ENCODE peak calls at places on chromosomes 5 and 9, in six cellular contexts. One of them, this sample, is unnamed.

GRCh38 chr5:158482201-158482600 is 617.5 kb downstream of the EBF1 start:
- DNase-seq in MCF 10A: no peak
- DNase-seq in AG04449: no peak
- DNase-seq in heart right ventricle: no peak
- DNase-seq in lower leg skin: no peak
- DNase-seq in thoracic aorta: no peak
- DNase-seq in this sample: no peak

GRCh38 chr9:128145951-128146351 is 3.3 kb upstream of the LCN2 start:
- DNase-seq in MCF 10A: no peak
- DNase-seq in AG04449: no peak
- DNase-seq in heart right ventricle: no peak
- DNase-seq in lower leg skin: no peak
- DNase-seq in thoracic aorta: no peak
- DNase-seq in this sample: no peak

GRCh38 chr5:142644640-142645361 is 41.1 kb downstream of the FGF1 start:
- DNase-seq in MCF 10A: peak
- DNase-seq in AG04449: peak
- DNase-seq in heart right ventricle: peak
- DNase-seq in lower leg skin: no peak
- DNase-seq in thoracic aorta: peak
- DNase-seq in this sample: no peak

GRCh38 chr5:158483202-158483870 is 616.4 kb downstream of the EBF1 start:
- DNase-seq in MCF 10A: no peak
- DNase-seq in AG04449: no peak
- DNase-seq in heart right ventricle: no peak
- DNase-seq in lower leg skin: no peak
- DNase-seq in thoracic aorta: no peak
- DNase-seq in this sample: no peak

GRCh38 chr5:166018716-166019115 is 2272.7 kb upstream of the WWC1 start:
- DNase-seq in MCF 10A: no peak
- DNase-seq in AG04449: no peak
- DNase-seq in heart right ventricle: no peak
- DNase-seq in lower leg skin: no peak
- DNase-seq in thoracic aorta: no peak
- DNase-seq in this sample: no peak

GRCh38 chr9:76926324-76926731 is 20.4 kb upstream of the PRUNE2 start:
- DNase-seq in MCF 10A: peak
- DNase-seq in AG04449: peak
- DNase-seq in heart right ventricle: no peak
- DNase-seq in lower leg skin: no peak
- DNase-seq in thoracic aorta: peak
- DNase-seq in this sample: no peak

GRCh38 chr9:114281421-114282103 is 41.3 kb upstream of the ORM1 start:
- DNase-seq in MCF 10A: no peak
- DNase-seq in AG04449: peak
- DNase-seq in heart right ventricle: peak
- DNase-seq in lower leg skin: no peak
- DNase-seq in thoracic aorta: no peak
- DNase-seq in this sample: no peak

GRCh38 chr9:33186457-33187168 is 19.5 kb upstream of the B4GALT1 start:
- DNase-seq in MCF 10A: peak
- DNase-seq in AG04449: no peak
- DNase-seq in heart right ventricle: peak
- DNase-seq in lower leg skin: peak
- DNase-seq in thoracic aorta: no peak
- DNase-seq in this sample: no peak

GRCh38 chr9:4743131-4743875 is 2.3 kb upstream of the AK3 start:
- DNase-seq in MCF 10A: peak
- DNase-seq in AG04449: no peak
- DNase-seq in heart right ventricle: peak
- DNase-seq in lower leg skin: no peak
- DNase-seq in thoracic aorta: no peak
- DNase-seq in this sample: no peak

GRCh38 chr5:73388371-73388684 is 60.2 kb downstream of the FOXD1 start:
- DNase-seq in MCF 10A: no peak
- DNase-seq in AG04449: no peak
- DNase-seq in heart right ventricle: no peak
- DNase-seq in lower leg skin: no peak
- DNase-seq in thoracic aorta: no peak
- DNase-seq in this sample: no peak

GRCh38 chr5:54758038-54758437 is 227.4 kb downstream of the ESM1 start:
- DNase-seq in MCF 10A: peak
- DNase-seq in AG04449: peak
- DNase-seq in heart right ventricle: no peak
- DNase-seq in lower leg skin: no peak
- DNase-seq in thoracic aorta: no peak
- DNase-seq in this sample: no peak
- TF ChIP-seq CTCF in MCF 10A: no peak
- TF ChIP-seq CTCF in AG04449: no peak
- TF ChIP-seq CTCF in heart right ventricle: no peak
- TF ChIP-seq CTCF in lower leg skin: no peak
- TF ChIP-seq CTCF in thoracic aorta: no peak
- TF ChIP-seq CTCF in this sample: no peak

GRCh38 chr5:14872070-14872989 is 752 bp upstream of the ANKH start:
- DNase-seq in MCF 10A: peak
- DNase-seq in AG04449: no peak
- DNase-seq in heart right ventricle: peak
- DNase-seq in lower leg skin: peak
- DNase-seq in thoracic aorta: peak
- DNase-seq in this sample: no peak
- TF ChIP-seq CTCF in MCF 10A: no peak
- TF ChIP-seq CTCF in AG04449: no peak
- TF ChIP-seq CTCF in heart right ventricle: no peak
- TF ChIP-seq CTCF in lower leg skin: no peak
- TF ChIP-seq CTCF in thoracic aorta: peak
- TF ChIP-seq CTCF in this sample: no peak

GRCh38 chr5:147558131-147558730 is 48.4 kb upstream of the DPYSL3 start:
- DNase-seq in MCF 10A: no peak
- DNase-seq in AG04449: no peak
- DNase-seq in heart right ventricle: no peak
- DNase-seq in lower leg skin: no peak
- DNase-seq in thoracic aorta: no peak
- DNase-seq in this sample: no peak

GRCh38 chr5:147559725-147560124 is 49.9 kb upstream of the DPYSL3 start:
- DNase-seq in MCF 10A: no peak
- DNase-seq in AG04449: no peak
- DNase-seq in heart right ventricle: no peak
- DNase-seq in lower leg skin: no peak
- DNase-seq in thoracic aorta: no peak
- DNase-seq in this sample: no peak

GRCh38 chr5:147560982-147561381 is 51.1 kb upstream of the DPYSL3 start:
- DNase-seq in MCF 10A: no peak
- DNase-seq in AG04449: no peak
- DNase-seq in heart right ventricle: no peak
- DNase-seq in lower leg skin: no peak
- DNase-seq in thoracic aorta: no peak
- DNase-seq in this sample: no peak

GRCh38 chr5:147561435-147561834 is 51.6 kb upstream of the DPYSL3 start:
- DNase-seq in MCF 10A: no peak
- DNase-seq in AG04449: no peak
- DNase-seq in heart right ventricle: no peak
- DNase-seq in lower leg skin: no peak
- DNase-seq in thoracic aorta: no peak
- DNase-seq in this sample: no peak

DNA sequence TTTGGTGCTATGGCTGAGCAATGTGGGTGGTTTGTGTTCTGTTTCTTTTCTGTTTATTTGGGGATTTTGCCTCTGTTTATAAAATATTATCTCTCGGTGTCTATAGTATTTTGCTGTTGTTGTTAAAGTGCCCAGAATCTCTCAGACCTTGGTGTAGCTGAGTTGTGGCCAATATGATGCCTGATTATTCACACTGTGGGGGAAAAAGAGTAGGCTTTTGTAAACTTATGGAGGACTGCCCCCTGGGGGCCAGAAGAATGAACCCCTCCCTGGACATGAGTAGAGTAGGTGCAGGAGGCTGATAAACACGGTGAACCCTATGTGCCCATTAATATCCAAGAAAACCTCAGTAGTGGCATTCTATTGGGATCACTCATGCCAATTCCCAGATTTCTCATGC is 49.0 kb upstream of the DPYSL3 start:
- DNase-seq in MCF 10A: peak
- DNase-seq in AG04449: no peak
- DNase-seq in heart right ventricle: peak
- DNase-seq in lower leg skin: peak
- DNase-seq in thoracic aorta: peak
- DNase-seq in this sample: no peak
- TF ChIP-seq CTCF in MCF 10A: peak
- TF ChIP-seq CTCF in AG04449: peak
- TF ChIP-seq CTCF in heart right ventricle: peak
- TF ChIP-seq CTCF in lower leg skin: no peak
- TF ChIP-seq CTCF in thoracic aorta: peak
- TF ChIP-seq CTCF in this sample: peak

GRCh38 chr5:151589878-151590570 is 1.1 kb downstream of the FAT2 start:
- DNase-seq in MCF 10A: peak
- DNase-seq in AG04449: no peak
- DNase-seq in heart right ventricle: no peak
- DNase-seq in lower leg skin: no peak
- DNase-seq in thoracic aorta: no peak
- DNase-seq in this sample: no peak
- TF ChIP-seq CTCF in MCF 10A: no peak
- TF ChIP-seq CTCF in AG04449: no peak
- TF ChIP-seq CTCF in heart right ventricle: no peak
- TF ChIP-seq CTCF in lower leg skin: no peak
- TF ChIP-seq CTCF in thoracic aorta: no peak
- TF ChIP-seq CTCF in this sample: no peak

DNA sequence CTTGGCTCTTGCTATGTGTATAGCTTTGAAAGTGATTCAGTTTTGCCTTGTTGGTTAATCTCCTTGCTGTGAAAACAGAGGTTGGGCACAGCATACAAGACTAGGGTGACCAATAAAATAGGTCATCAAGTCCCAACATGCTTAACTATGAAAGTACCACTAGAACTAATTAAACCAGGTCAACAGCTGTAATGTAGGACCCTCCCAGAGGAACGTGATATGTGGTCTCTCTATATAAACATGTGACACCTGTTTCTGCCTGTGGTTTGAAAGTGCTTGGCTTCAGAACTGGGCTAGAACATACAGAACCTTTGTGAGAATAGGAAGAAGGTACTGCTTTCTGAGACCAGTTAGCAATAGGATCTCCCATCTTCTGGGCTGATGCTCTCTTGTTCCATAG is 297.1 kb downstream of the FBXL7 start:
- DNase-seq in MCF 10A: no peak
- DNase-seq in AG04449: no peak
- DNase-seq in heart right ventricle: no peak
- DNase-seq in lower leg skin: no peak
- DNase-seq in thoracic aorta: no peak
- DNase-seq in this sample: no peak
- TF ChIP-seq CTCF in MCF 10A: no peak
- TF ChIP-seq CTCF in AG04449: no peak
- TF ChIP-seq CTCF in heart right ventricle: no peak
- TF ChIP-seq CTCF in lower leg skin: no peak
- TF ChIP-seq CTCF in thoracic aorta: no peak
- TF ChIP-seq CTCF in this sample: no peak

GRCh38 chr5:180803181-180804128 is 849 bp upstream of the MGAT1 start:
- DNase-seq in MCF 10A: no peak
- DNase-seq in AG04449: no peak
- DNase-seq in heart right ventricle: peak
- DNase-seq in lower leg skin: peak
- DNase-seq in thoracic aorta: no peak
- DNase-seq in this sample: no peak
- TF ChIP-seq CTCF in MCF 10A: no peak
- TF ChIP-seq CTCF in AG04449: no peak
- TF ChIP-seq CTCF in heart right ventricle: no peak
- TF ChIP-seq CTCF in lower leg skin: no peak
- TF ChIP-seq CTCF in thoracic aorta: no peak
- TF ChIP-seq CTCF in this sample: no peak

GRCh38 chr5:178671745-178672144 is 44.9 kb upstream of the CLK4 start:
- DNase-seq in MCF 10A: no peak
- DNase-seq in AG04449: no peak
- DNase-seq in heart right ventricle: no peak
- DNase-seq in lower leg skin: no peak
- DNase-seq in thoracic aorta: no peak
- DNase-seq in this sample: no peak

GRCh38 chr5:178675922-178676321 is 49.1 kb upstream of the CLK4 start:
- DNase-seq in MCF 10A: peak
- DNase-seq in AG04449: no peak
- DNase-seq in heart right ventricle: no peak
- DNase-seq in lower leg skin: no peak
- DNase-seq in thoracic aorta: no peak
- DNase-seq in this sample: no peak

GRCh38 chr5:178672635-178673034 is 45.8 kb upstream of the CLK4 start:
- DNase-seq in MCF 10A: no peak
- DNase-seq in AG04449: no peak
- DNase-seq in heart right ventricle: no peak
- DNase-seq in lower leg skin: no peak
- DNase-seq in thoracic aorta: no peak
- DNase-seq in this sample: no peak

GRCh38 chr5:178674334-178674733 is 47.5 kb upstream of the CLK4 start:
- DNase-seq in MCF 10A: no peak
- DNase-seq in AG04449: peak
- DNase-seq in heart right ventricle: no peak
- DNase-seq in lower leg skin: no peak
- DNase-seq in thoracic aorta: no peak
- DNase-seq in this sample: no peak

DNA sequence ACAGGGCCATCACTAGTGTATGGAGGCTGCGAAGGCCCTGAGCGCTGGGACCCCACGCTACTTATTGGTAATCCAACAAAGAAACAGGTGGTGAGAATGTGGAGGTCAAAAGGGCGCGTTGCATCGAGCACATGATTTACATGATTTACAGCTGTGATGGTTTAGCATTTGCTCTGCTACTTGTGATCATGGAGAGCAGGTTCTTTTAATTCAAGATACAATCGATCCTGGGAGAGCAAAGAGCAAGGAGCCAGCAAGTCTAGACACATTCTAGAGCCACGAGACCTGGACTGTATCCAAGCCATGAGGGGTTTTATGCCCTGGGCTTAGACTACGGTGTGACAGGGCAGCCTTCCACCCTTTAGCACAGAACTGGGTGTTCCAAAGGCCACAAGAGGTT is 47.0 kb upstream of the CLK4 start:
- DNase-seq in MCF 10A: peak
- DNase-seq in AG04449: no peak
- DNase-seq in heart right ventricle: no peak
- DNase-seq in lower leg skin: no peak
- DNase-seq in thoracic aorta: no peak
- DNase-seq in this sample: no peak
- TF ChIP-seq CTCF in MCF 10A: no peak
- TF ChIP-seq CTCF in AG04449: no peak
- TF ChIP-seq CTCF in heart right ventricle: no peak
- TF ChIP-seq CTCF in lower leg skin: no peak
- TF ChIP-seq CTCF in thoracic aorta: no peak
- TF ChIP-seq CTCF in this sample: no peak

This sample was measured in D721Med.